ENCODE peak calls at places on chromosomes 16 and 17, in eight cellular contexts. P is NT2/D1; Q is uterus; R is GF-D8; L is CD8-positive, alpha-beta memory T cell; C is heart right ventricle; K is NCI-H774; M is renal cortical epithelial cell. A is an unnamed sample.

GRCh38 chr17:81518113-81518784 is 5.7 kb upstream of the ACTG1 start:
- DNase-seq in P (no peak), M (no peak), R (no peak), C (no peak), K (peak; percentile 54), L (no peak), Q (no peak), A (no peak)

GRCh38 chr17:42680331-42680808 is 1.3 kb downstream of the CCR10 start:
- DNase-seq in R (peak; percentile 3), P (no peak), C (peak; percentile 54), L (no peak), K (no peak), Q (peak; percentile 73), M (no peak), A (no peak)

GRCh38 chr17:44071772-44072171 is 1.2 kb downstream of the G6PC3 start:
- DNase-seq in P (no peak), R (peak; percentile 12), M (peak; percentile 10), K (no peak), L (no peak), C (no peak), Q (no peak), A (no peak)

GRCh38 chr17:81037026-81037782 is 2.3 kb downstream of the BAIAP2 start:
- DNase-seq in K (no peak), R (no peak), M (no peak), P (no peak), C (peak; percentile 68), L (no peak), Q (no peak), A (no peak)

GRCh38 chr16:10688291-10688690 is 6.4 kb downstream of the TEKT5 start:
- DNase-seq in K (peak; percentile 5), R (no peak), P (no peak), C (no peak), M (no peak), Q (no peak), L (no peak), A (no peak)

GRCh38 chr17:65374966-65375365 is 186.5 kb downstream of the AXIN2 start:
- DNase-seq in Q (no peak), K (no peak), M (no peak), L (no peak), C (no peak), P (no peak), R (no peak), A (no peak)

GRCh38 chr16:14564323-14564722 is 65.7 kb downstream of the PARN start:
- DNase-seq in C (no peak), L (no peak), K (peak; percentile 15), Q (no peak), M (peak; percentile 22), P (no peak), R (no peak), A (no peak)

GRCh38 chr17:75260679-75261335 is 599 bp downstream of the GGA3 start:
- DNase-seq in L (no peak), P (no peak), K (no peak), M (peak; percentile 25), R (no peak), Q (no peak), C (no peak), A (no peak)

GRCh38 chr17:74371653-74372147 is 4.4 kb downstream of the GPR142 start:
- DNase-seq in M (no peak), R (no peak), K (no peak), Q (no peak), L (no peak), C (no peak), P (no peak), A (no peak)

GRCh38 chr17:68771867-68772515 is 170.8 kb upstream of the FAM20A start:
- DNase-seq in P (peak; percentile 36), R (no peak), Q (peak; percentile 51), L (no peak), M (peak; percentile 66), K (peak; percentile 24), C (peak; percentile 29), A (no peak)

GRCh38 chr16:57800213-57801097 is 1.8 kb downstream of the KIFC3 start:
- DNase-seq in M (no peak), C (no peak), Q (no peak), R (no peak), L (no peak), P (no peak), K (no peak), A (no peak)

GRCh38 chr17:75783069-75783783 is 1.4 kb upstream of the UNK start:
- DNase-seq in M (peak; percentile 64), R (peak; percentile 88), L (peak; percentile 54), C (no peak), K (peak; percentile 61), P (no peak), Q (no peak), A (no peak)

GRCh38 chr17:28421775-28422305 is 15.8 kb upstream of the SLC46A1 start:
- DNase-seq in R (no peak), C (no peak), Q (no peak), M (no peak), P (no peak), L (no peak), K (peak; percentile 22), A (no peak)

GRCh38 chr17:28402224-28402630 is 3.8 kb downstream of the SLC46A1 start:
- DNase-seq in Q (no peak), K (no peak), R (no peak), C (no peak), L (no peak), P (no peak), M (no peak), A (no peak)

GRCh38 chr17:8019161-8019560 is 16.7 kb downstream of the GUCY2D start:
- DNase-seq in M (no peak), P (no peak), Q (no peak), R (no peak), K (no peak), L (no peak), C (no peak), A (no peak)

GRCh38 chr16:69133555-69133954 is 1.1 kb downstream of the UTP4 start:
- DNase-seq in P (no peak), C (no peak), Q (no peak), K (no peak), R (no peak), M (no peak), L (no peak), A (no peak)

GRCh38 chr17:39622380-39623006 is 4.3 kb upstream of the PPP1R1B start:
- DNase-seq in R (no peak), L (no peak), Q (no peak), M (no peak), K (peak; percentile 63), P (no peak), C (no peak), A (no peak)

GRCh38 chr16:13110124-13110796 is 208.9 kb downstream of the SHISA9 start:
- DNase-seq in C (no peak), M (peak; percentile 100), R (no peak), K (no peak), L (no peak), Q (no peak), P (peak; percentile 57), A (no peak)

GRCh38 chr17:32593003-32593402 is 106.2 kb downstream of the CDK5R1 start:
- DNase-seq in R (no peak), C (no peak), L (no peak), K (no peak), M (no peak), Q (no peak), P (no peak), A (no peak)

GRCh38 chr16:22628994-22629393 is 118.3 kb downstream of the NPIPB5 start:
- DNase-seq in K (no peak), L (no peak), P (no peak), R (no peak), C (no peak), Q (no peak), M (no peak), A (no peak)

GRCh38 chr16:83781-84615 is 6.0 kb downstream of the MPG start:
- DNase-seq in R (no peak), M (no peak), P (no peak), Q (no peak), C (no peak), K (no peak), L (no peak), A (no peak)

GRCh38 chr17:49577978-49578893 is 2.6 kb downstream of the NXPH3 start:
- DNase-seq in R (no peak), L (no peak), C (no peak), P (no peak), Q (no peak), M (no peak), K (no peak), A (no peak)

GRCh38 chr17:73011016-73011486 is 81.4 kb downstream of the SLC39A11 start:
- DNase-seq in P (no peak), L (no peak), K (no peak), C (no peak), R (peak; percentile 97), Q (no peak), M (no peak), A (no peak)

GRCh38 chr17:545156-545555 is 169.5 kb downstream of the VPS53 start:
- DNase-seq in M (no peak), P (no peak), Q (no peak), L (no peak), R (no peak), K (no peak), C (no peak), A (no peak)

GRCh38 chr16:56451753-56452689 is 667 bp downstream of the OGFOD1 start:
- DNase-seq in C (peak; percentile 42), K (peak; percentile 7), M (peak; percentile 47), L (no peak), Q (no peak), R (peak; percentile 3), P (no peak), A (peak; percentile 28)

GRCh38 chr17:57861000-57861736 is 11.3 kb upstream of the MRPS23 start:
- DNase-seq in Q (peak; percentile 66), M (peak; percentile 76), K (no peak), L (peak; percentile 26), C (peak; percentile 62), P (no peak), R (peak; percentile 85), A (no peak)